ENCODE peak calls at places on chromosomes 1 and 21, in five cellular contexts. C is Panc1, I is HCT116, D is A549, X is GM23338. L is an unnamed sample.

GRCh38 chr1:50976890-50977574 is 7.0 kb downstream of the CDKN2C start:
- DNase-seq in X (peak), C (no peak), I (no peak), D (peak), L (no peak)

GRCh38 chr1:65393345-65393744 is 27.1 kb upstream of the LEPR start:
- DNase-seq in C (no peak), D (no peak), I (no peak), X (no peak), L (no peak)

GRCh38 chr1:187836557-187836956 is 1007.8 kb downstream of the PLA2G4A start:
- DNase-seq in C (no peak), D (no peak), X (no peak), I (no peak), L (no peak)

GRCh38 chr1:230230948-230231738 is 164.1 kb downstream of the GALNT2 start:
- DNase-seq in C (no peak), X (peak), D (no peak), I (no peak), L (no peak)

GRCh38 chr1:172746091-172746949 is 87.4 kb downstream of the FASLG start:
- DNase-seq in X (no peak), I (peak), C (peak), D (peak), L (peak)

GRCh38 chr1:72235062-72235461 is 47.3 kb downstream of the NEGR1 start:
- DNase-seq in X (no peak), C (no peak), I (no peak), D (no peak), L (no peak)

GRCh38 chr1:112818990-112819689 is 104.0 kb upstream of the PPM1J start:
- DNase-seq in I (no peak), X (no peak), D (no peak), C (no peak), L (peak)

GRCh38 chr1:14707774-14708450 is 109.4 kb downstream of the KAZN start:
- DNase-seq in C (no peak), I (no peak), X (no peak), D (no peak), L (no peak)

GRCh38 chr1:235107368-235108184 is 21.1 kb downstream of the TOMM20 start:
- DNase-seq in C (no peak), D (no peak), X (no peak), I (no peak), L (no peak)

GRCh38 chr21:17370750-17371325 is 142.0 kb upstream of the CXADR start:
- DNase-seq in I (no peak), X (peak), C (no peak), D (no peak), L (no peak)

GRCh38 chr1:241779897-241780296 is 68.1 kb upstream of the EXO1 start:
- DNase-seq in C (no peak), X (no peak), I (no peak), D (no peak), L (no peak)

GRCh38 chr1:5632814-5633213 is 359.4 kb downstream of the NPHP4 start:
- DNase-seq in D (no peak), X (no peak), I (no peak), C (no peak), L (no peak)

GRCh38 chr1:172146149-172146850 is 274.2 kb upstream of the C1orf105 start:
- DNase-seq in X (no peak), I (no peak), D (no peak), C (no peak), L (no peak)

GRCh38 chr1:78370356-78370755 is 120.4 kb upstream of the PTGFR start:
- DNase-seq in X (no peak), I (no peak), D (no peak), C (no peak), L (no peak)

GRCh38 chr1:241157435-241157834 is 199.6 kb downstream of the RGS7 start:
- DNase-seq in C (no peak), X (peak), I (no peak), D (no peak), L (no peak)

GRCh38 chr1:16014509-16015482 is 3.0 kb downstream of the HSPB7 start:
- DNase-seq in I (no peak), D (no peak), X (no peak), C (no peak), L (no peak)

GRCh38 chr1:33966346-33967141 is 102.7 kb downstream of the HMGB4 start:
- DNase-seq in C (no peak), X (peak), I (no peak), D (no peak), L (peak)

GRCh38 chr1:46180082-46180616 is 3.9 kb upstream of the P3R3URF start:
- DNase-seq in X (peak), C (peak), D (peak), I (peak), L (no peak)

GRCh38 chr1:115649964-115650363 is 8.2 kb downstream of the VANGL1 start:
- DNase-seq in X (peak), I (no peak), D (no peak), C (no peak), L (no peak)

GRCh38 chr1:31704261-31705079 is 653 bp upstream of the COL16A1 start:
- DNase-seq in D (no peak), X (peak), I (no peak), C (no peak), L (no peak)

GRCh38 chr1:57886376-57886775 is 462.5 kb upstream of the DAB1 start:
- DNase-seq in C (no peak), X (no peak), I (no peak), D (no peak), L (no peak)

GRCh38 chr1:168300626-168301025 is 19.9 kb downstream of the TBX19 start:
- DNase-seq in X (no peak), I (no peak), D (no peak), C (no peak), L (no peak)

GRCh38 chr21:15825699-15826098 is 95.9 kb downstream of the USP25 start:
- DNase-seq in I (no peak), C (no peak), D (no peak), X (no peak), L (no peak)

GRCh38 chr21:42784276-42784675 is 95.1 kb downstream of the WDR4 start:
- DNase-seq in D (no peak), I (no peak), C (no peak), X (no peak), L (no peak)

GRCh38 chr1:198934414-198934813 is 295.6 kb downstream of the PTPRC start:
- DNase-seq in C (no peak), X (no peak), I (no peak), D (no peak), L (no peak)

DNA sequence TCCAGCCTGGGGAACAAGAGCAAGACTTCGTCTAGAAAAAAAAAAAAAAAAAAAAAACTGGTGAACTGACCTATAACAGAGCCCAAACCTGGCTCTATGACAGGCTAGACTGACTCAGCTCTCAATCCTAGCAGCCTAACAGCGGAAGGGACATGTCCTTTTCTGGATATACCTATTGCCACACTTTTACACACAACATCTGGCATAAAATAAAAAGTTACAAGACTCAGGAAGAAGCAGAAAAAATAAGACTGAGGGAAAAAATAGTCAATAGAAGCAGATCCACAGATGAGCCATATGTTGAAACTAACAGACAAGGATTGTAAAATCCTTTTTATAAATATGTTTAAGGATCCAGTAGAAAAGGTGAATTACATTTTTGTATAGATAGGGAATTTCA is 57.5 kb upstream of the IPO9 start:
- DNase-seq in D (no peak), X (no peak), C (no peak), I (no peak), L (no peak)
- TF ChIP-seq REST in D (no peak), X (no peak), C (no peak), I (no peak), L (no peak)

GRCh38 chr1:2412773-2413494 is 570 bp upstream of the PEX10 start:
- DNase-seq in D (peak), C (no peak), X (no peak), I (no peak), L (peak)
- H3K4me3 ChIP-seq in D (peak), C (peak), X (peak), I (peak), L (peak)

DNA sequence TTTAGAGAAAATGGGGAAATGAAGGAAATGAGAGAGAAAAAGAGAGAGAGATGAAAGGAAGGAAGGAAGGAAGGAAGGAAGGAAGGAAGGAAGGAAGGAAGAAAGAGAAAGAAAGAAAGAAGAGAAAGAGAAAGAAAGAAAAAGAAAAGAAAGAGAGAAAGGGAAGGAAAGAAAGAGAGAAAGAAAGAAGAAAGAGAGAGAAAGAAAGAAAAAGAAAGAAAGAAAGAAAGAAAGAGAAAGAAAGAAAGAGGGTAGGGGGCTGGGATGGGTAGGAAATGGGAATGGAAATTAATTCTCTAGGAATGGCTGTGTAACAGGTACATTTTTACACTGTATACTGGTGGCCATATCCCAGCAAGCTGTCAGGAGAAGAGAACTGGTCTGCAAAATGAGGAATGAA is 4.3 kb upstream of the SH2D1B start:
- DNase-seq in X (no peak), I (no peak), C (no peak), D (no peak), L (no peak)
- TF ChIP-seq REST in X (no peak), I (no peak), C (no peak), D (no peak), L (no peak)

GRCh38 chr1:160123726-160124125 is 8.2 kb downstream of the ATP1A2 start:
- DNase-seq in C (no peak), I (no peak), D (no peak), X (no peak), L (no peak)
- H3K4me3 ChIP-seq in C (no peak), I (no peak), D (no peak), X (no peak), L (no peak)

GRCh38 chr1:41681331-41682136 is 197.1 kb upstream of the EDN2 start:
- DNase-seq in C (no peak), D (no peak), I (no peak), X (no peak), L (no peak)

GRCh38 chr1:41679994-41680393 is 195.5 kb upstream of the EDN2 start:
- DNase-seq in I (no peak), X (no peak), D (no peak), C (no peak), L (no peak)

GRCh38 chr1:41677586-41677985 is 193.1 kb upstream of the EDN2 start:
- DNase-seq in X (no peak), D (no peak), C (no peak), I (no peak), L (no peak)

GRCh38 chr1:41679531-41679930 is 195.0 kb upstream of the EDN2 start:
- DNase-seq in I (no peak), D (no peak), C (no peak), X (no peak), L (no peak)

DNA sequence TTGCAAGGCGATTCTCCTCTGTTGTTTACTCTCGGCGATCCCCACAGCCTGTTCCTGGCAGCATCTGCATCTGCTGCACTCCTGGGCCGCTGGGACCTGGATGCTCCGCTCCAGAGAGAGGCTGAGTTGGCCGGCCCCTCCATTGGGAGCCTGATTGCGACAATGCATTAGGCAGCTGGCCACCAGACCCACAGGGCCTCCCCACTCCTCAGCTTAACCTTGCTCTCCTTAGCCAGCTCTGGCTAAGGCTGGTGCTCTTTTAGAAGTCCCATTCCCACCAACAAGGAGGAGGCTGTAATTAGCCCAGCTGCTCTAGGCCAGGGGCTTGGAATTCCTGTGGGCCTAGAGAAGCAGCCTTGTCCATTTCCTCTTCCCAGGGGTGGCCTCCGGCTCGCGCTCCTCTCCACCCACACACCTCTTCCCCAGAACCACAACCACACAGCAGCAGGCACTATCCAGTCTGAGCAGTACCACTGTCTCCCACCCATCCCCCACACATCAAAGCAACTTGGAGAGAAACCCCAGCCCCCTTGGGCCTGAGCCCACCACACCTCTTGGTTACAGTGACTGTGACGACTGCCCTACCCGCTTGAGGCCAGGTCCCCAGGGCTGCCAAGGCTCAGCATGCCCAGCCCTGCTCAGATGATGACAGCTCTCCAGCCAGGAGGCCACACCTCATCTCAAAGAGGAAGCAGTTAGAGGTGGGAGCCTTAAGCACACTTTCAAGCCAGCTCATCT is 193.8 kb upstream of the EDN2 start:
- DNase-seq in C (no peak), X (no peak), D (no peak), I (no peak), L (no peak)
- TF ChIP-seq REST in C (no peak), X (no peak), D (no peak), I (no peak), L (no peak)

GRCh38 chr21:36699026-36699545 is at the start of gene SIM2:
- DNase-seq in I (peak), D (peak), C (no peak), X (peak), L (no peak)

GRCh38 chr21:36697473-36698159 is 1.3 kb upstream of the SIM2 start:
- DNase-seq in X (peak), I (no peak), C (no peak), D (no peak), L (no peak)

GRCh38 chr21:36696640-36697472 is 2.1 kb upstream of the SIM2 start:
- DNase-seq in D (no peak), C (no peak), X (peak), I (no peak), L (no peak)

GRCh38 chr21:36699546-36700294 is 805 bp downstream of the SIM2 start:
- DNase-seq in I (no peak), D (no peak), X (peak), C (no peak), L (no peak)

GRCh38 chr21:36698160-36699025 is 522 bp upstream of the SIM2 start:
- DNase-seq in I (peak), X (peak), C (no peak), D (peak), L (no peak)
- H3K4me3 ChIP-seq in I (peak), X (peak), C (peak), D (peak), L (peak)

DNA sequence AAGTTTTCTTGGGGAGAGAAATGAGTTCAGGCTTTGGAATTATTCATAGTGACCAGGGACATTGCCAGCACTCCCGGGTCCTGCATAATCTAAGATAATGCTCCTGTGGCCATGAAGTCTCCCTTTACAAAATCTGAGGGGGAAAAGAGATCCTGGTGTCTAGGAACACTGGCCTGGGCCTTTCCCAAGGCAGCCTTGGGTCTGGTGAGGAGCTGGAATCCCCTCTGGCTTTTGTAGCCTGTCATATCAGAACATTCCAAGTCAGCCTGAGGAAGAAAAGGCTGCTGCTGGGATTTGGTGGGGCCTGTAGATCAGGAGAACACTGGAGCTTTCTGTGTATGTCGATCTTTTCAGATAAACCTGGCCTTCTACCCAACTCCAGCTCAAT is 1.6 kb upstream of the ARID1A start:
- DNase-seq in D (no peak), I (no peak), X (no peak), C (no peak), L (no peak)
- TF ChIP-seq REST in D (no peak), I (no peak), X (no peak), C (no peak), L (no peak)

DNA sequence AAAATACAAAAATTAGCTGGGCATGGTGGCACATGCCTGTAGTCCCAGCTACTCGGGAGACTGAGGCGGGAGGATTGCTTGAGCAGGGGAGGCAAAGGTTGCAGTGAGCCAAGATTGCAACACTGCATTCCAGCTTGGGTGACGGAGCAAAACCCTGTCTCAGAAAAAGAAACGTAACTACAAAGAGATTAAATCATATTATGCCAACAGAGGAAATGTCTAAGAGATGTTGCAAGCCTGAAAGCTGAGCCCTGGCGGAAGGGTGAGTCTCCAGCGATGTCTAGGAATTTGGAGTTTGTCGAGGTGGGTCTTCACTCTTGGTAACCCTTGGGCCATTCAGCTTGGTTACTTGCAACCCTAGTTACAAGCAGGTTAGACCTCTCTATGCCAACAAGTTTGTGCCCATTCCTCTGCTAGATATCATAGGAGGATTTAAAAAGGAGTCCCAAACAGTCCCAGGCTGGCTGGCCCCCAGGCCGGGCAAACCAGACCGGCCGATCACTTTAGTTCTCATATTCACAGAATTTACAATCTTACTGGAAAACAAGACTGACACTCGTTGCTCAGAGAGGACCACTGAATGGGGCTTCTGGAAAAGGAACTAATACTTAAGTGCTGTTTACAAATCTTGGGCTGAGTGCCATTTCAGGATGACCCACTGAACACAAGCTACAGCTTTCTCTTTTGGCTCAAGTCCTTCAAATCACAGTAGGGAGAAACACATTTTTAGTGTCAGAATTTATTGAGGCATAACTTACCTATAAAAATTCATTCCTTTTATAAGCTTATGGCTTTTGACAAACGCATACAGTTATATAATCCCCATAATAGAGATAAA is 27.1 kb downstream of the SLC30A1 start:
- DNase-seq in X (no peak), D (peak), I (no peak), C (no peak), L (no peak)
- H3K4me3 ChIP-seq in X (no peak), D (no peak), I (no peak), C (no peak), L (no peak)

GRCh38 chr21:35254006-35254751 is 205.1 kb upstream of the RUNX1 start:
- DNase-seq in C (no peak), I (no peak), X (no peak), D (no peak), L (no peak)
- TF ChIP-seq REST in C (no peak), I (no peak), X (no peak), D (no peak), L (no peak)

L was measured in HL-60.